ENCODE peak calls at places on chromosomes 16 and 17, in seven cellular contexts. A is C1 segment of cervical spinal cord, M is posterior cingulate gyrus, T is GM18507, S is left ventricle myocardium superior, Z is WERI-Rb-1, U is substantia nigra. N is an unnamed sample.

GRCh38 chr17:10547351-10547750 is 2.1 kb downstream of the MYH2 start:
- DNase-seq in A (no peak), M (no peak), T (no peak), S (no peak), Z (no peak), U (no peak), N (no peak)

GRCh38 chr16:57106767-57107166 is 14.4 kb downstream of the CPNE2 start:
- DNase-seq in A (no peak), M (peak; percentile 35), T (no peak), S (peak; percentile 59), Z (no peak), U (no peak), N (no peak)

GRCh38 chr16:3148256-3149192 is 13.7 kb downstream of the ZNF213 start:
- DNase-seq in A (no peak), M (no peak), T (no peak), S (no peak), Z (no peak), U (no peak), N (no peak)

GRCh38 chr16:6125483-6126259 is 1028.1 kb upstream of the EEF2KMT start:
- DNase-seq in A (no peak), M (no peak), T (no peak), S (no peak), Z (no peak), U (no peak), N (no peak)

GRCh38 chr16:79811541-79811940 is 211.0 kb upstream of the MAF start:
- DNase-seq in A (no peak), M (no peak), T (no peak), S (no peak), Z (no peak), U (no peak), N (no peak)

GRCh38 chr17:64573214-64573613 is 66.4 kb downstream of the CEP95 start:
- DNase-seq in A (no peak), M (no peak), T (no peak), S (no peak), Z (no peak), U (no peak), N (no peak)

GRCh38 chr17:33777674-33778073 is 477.4 kb upstream of the CCL2 start:
- DNase-seq in A (no peak), M (no peak), T (no peak), S (no peak), Z (no peak), U (no peak), N (no peak)

GRCh38 chr16:88747588-88748301 is 37.3 kb downstream of the PIEZO1 start:
- DNase-seq in A (no peak), M (no peak), T (peak; percentile 43), S (no peak), Z (peak; percentile 74), U (no peak), N (peak; percentile 64)

GRCh38 chr17:61325382-61326073 is 74.1 kb upstream of the TBX2 start:
- DNase-seq in A (no peak), M (no peak), T (no peak), S (no peak), Z (no peak), U (no peak), N (no peak)